ENCODE peak calls at places on chromosome X, in six cellular contexts. M is prostate gland, Z is hepatocyte, U is A549, C is OCI-LY7, N is cardiac muscle cell. H is an unnamed sample.

GRCh38 chrX:112614640-112615039 is 65.1 kb downstream of the LHFPL1 start:
- DNase-seq in M (no peak), Z (peak), U (no peak), C (no peak), N (no peak), H (peak)

GRCh38 chrX:40323977-40324376 is 226.2 kb upstream of the BCOR start:
- DNase-seq in M (no peak), Z (no peak), U (no peak), C (no peak), N (no peak), H (no peak)

GRCh38 chrX:34584781-34585180 is 72.3 kb downstream of the TMEM47 start:
- DNase-seq in M (no peak), Z (no peak), U (no peak), C (no peak), N (no peak), H (no peak)

GRCh38 chrX:153651540-153652079 is 4.6 kb downstream of the DUSP9 start:
- DNase-seq in M (no peak), Z (no peak), U (peak), C (peak), N (no peak), H (no peak)

GRCh38 chrX:80388206-80388605 is 32.0 kb upstream of the TENT5D start:
- DNase-seq in M (no peak), Z (no peak), U (no peak), C (no peak), N (no peak), H (no peak)

GRCh38 chrX:65643046-65643785 is 24.2 kb upstream of the MSN start:
- DNase-seq in M (peak), Z (no peak), U (peak), C (no peak), N (no peak), H (no peak)

GRCh38 chrX:30301977-30302376 is 7.2 kb downstream of the NR0B1 start:
- DNase-seq in M (no peak), Z (peak), U (peak), C (no peak), N (peak), H (no peak)

GRCh38 chrX:23799469-23800065 is 16.6 kb downstream of the SAT1 start:
- DNase-seq in M (no peak), Z (peak), U (no peak), C (no peak), N (no peak), H (no peak)

GRCh38 chrX:40266490-40267333 is 169.0 kb upstream of the BCOR start:
- DNase-seq in M (peak), Z (peak), U (peak), C (peak), N (peak), H (no peak)

GRCh38 chrX:140433582-140433981 is 71.3 kb downstream of the SOX3 start:
- DNase-seq in M (no peak), Z (no peak), U (no peak), C (no peak), N (no peak), H (no peak)

GRCh38 chrX:131985526-131986049 is 37.5 kb upstream of the STK26 start:
- DNase-seq in M (peak), Z (no peak), U (peak), C (no peak), N (peak), H (no peak)

GRCh38 chrX:71661919-71662318 is 5.4 kb upstream of the LOC101059915 start:
- DNase-seq in M (no peak), Z (no peak), U (no peak), C (no peak), N (no peak), H (no peak)

GRCh38 chrX:142637206-142637605 is 388.5 kb upstream of the SPANXN4 start:
- DNase-seq in M (no peak), Z (no peak), U (no peak), C (no peak), N (no peak), H (no peak)

DNA sequence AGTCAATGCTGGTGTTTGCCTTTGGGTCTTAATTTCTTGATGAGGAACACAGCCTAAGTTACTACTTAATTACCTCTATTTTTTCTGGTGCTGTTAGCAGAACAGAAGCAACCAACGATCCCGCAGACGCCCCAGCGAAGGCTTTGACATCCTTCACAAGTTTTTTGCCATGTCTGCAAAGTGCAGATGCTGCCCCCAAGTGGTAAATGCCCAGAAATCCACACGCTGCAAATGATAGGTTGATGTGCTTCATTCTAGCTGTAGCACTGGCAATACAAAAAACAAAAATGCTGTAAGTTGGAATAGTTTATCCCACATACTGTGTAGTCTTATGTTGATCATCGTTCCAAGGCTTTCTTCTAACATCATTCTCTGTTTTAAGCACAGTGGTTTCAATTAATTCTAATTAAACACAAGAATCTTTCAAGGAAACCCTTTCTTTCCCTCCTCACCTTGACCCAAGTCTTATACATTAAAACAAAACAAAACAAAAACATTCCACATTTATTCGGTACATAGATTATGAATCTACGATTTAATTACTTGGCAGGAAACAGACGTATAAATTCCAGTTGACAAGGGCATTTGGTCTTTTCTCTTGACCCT is 1.2 kb downstream of the PNPLA4 start:
- DNase-seq in M (peak), Z (peak), U (peak), C (peak), N (peak), H (peak)
- H3K4me3 ChIP-seq in M (no peak), Z (no peak), U (no peak), C (peak), N (peak), H (no peak)

GRCh38 chrX:5458300-5458699 is 770.4 kb downstream of the NLGN4X start:
- DNase-seq in M (no peak), Z (peak), U (no peak), C (peak), N (peak), H (no peak)
- TF ChIP-seq CTCF in M (no peak), Z (peak), U (no peak), C (peak), N (no peak), H (no peak)

DNA sequence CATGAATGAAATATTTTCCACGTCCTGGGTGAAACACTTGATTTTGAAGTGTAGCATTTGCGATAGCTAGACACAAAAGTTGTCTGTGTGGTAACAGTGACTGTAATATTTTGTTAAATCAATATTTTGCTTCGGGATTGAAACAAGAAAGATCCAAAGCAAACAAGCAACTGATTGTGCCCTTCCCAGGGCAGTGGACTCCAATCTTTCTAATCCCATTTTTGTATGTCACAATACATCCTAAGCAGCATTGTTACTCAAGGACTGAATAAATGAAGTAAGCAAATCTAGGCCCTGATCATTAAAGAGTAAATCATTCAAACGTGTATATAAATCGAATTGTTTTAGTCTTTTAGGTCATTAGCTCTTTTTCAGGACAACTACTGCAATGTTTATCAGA is 2.8 kb downstream of the ITM2A start:
- DNase-seq in M (no peak), Z (no peak), U (no peak), C (no peak), N (no peak), H (no peak)
- H3K4me3 ChIP-seq in M (no peak), Z (no peak), U (no peak), C (no peak), N (no peak), H (no peak)

DNA sequence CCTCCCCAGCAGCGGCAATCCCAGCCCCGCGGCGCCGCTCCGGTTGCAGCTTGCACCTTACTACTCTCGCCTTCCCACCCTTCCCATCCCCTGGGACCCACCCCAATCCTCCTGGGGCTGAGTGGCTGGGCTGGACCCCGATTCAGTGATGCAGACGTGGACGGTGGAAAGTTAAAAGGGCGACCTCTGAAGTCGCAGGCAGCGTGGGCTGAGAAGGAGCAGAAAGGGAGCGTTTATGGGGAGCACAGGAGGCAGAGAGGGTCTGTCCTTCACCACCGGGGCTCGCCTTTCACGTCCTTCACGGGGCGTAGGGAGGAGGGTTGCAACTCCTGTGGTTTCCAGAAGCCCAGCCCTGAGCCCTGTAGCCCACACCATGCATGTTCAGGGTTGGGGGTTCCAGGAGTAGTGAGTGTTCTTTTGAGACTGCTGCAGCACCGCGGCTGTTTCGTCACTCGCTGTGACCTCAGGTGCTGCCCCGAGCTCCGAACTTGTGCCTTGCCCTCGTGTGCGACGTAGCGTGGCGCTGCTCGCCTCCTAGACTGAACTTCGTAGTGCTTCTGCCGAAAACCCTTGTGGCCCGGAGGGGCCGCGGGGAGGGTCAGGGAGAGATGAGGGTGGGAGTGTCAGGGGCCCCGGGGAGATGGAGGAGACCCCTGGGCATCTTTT is 1.5 kb downstream of the NHS start:
- DNase-seq in M (no peak), Z (peak), U (peak), C (no peak), N (peak), H (no peak)
- TF ChIP-seq CTCF in M (no peak), Z (no peak), U (peak), C (no peak), N (no peak), H (no peak)

GRCh38 chrX:13168276-13168675 is 123.9 kb upstream of the FAM9C start:
- DNase-seq in M (no peak), Z (no peak), U (no peak), C (no peak), N (no peak), H (no peak)
- H3K4me3 ChIP-seq in M (no peak), Z (no peak), U (no peak), C (no peak), N (no peak), H (no peak)